ENCODE peak calls at places on chromosome 19, in six cellular contexts. One of them, this sample, is unnamed.

GRCh38 chr19:33462112-33462726 is 59.4 kb downstream of the PEPD start:
- DNase-seq in BJ: no peak
- DNase-seq in adrenal gland: no peak
- DNase-seq in AG04449: no peak
- DNase-seq in foreskin fibroblast: no peak
- DNase-seq in nephron progenitor cell: no peak
- DNase-seq in this sample: no peak

GRCh38 chr19:29528350-29528945 is 2.7 kb downstream of the VSTM2B start:
- DNase-seq in BJ: no peak
- DNase-seq in adrenal gland: peak; percentile 40
- DNase-seq in AG04449: no peak
- DNase-seq in foreskin fibroblast: peak; percentile 66
- DNase-seq in nephron progenitor cell: peak; percentile 90
- DNase-seq in this sample: no peak

GRCh38 chr19:37333457-37333856 is 37.4 kb upstream of the ZNF527 start:
- DNase-seq in BJ: no peak
- DNase-seq in adrenal gland: no peak
- DNase-seq in AG04449: no peak
- DNase-seq in foreskin fibroblast: peak; percentile 20
- DNase-seq in nephron progenitor cell: no peak
- DNase-seq in this sample: no peak

GRCh38 chr19:35715981-35716734 is 1.6 kb upstream of the KMT2B start:
- DNase-seq in BJ: no peak
- DNase-seq in adrenal gland: peak; percentile 69
- DNase-seq in AG04449: no peak
- DNase-seq in foreskin fibroblast: peak; percentile 44
- DNase-seq in nephron progenitor cell: peak; percentile 73
- DNase-seq in this sample: no peak

GRCh38 chr19:50325310-50326100 is 3.7 kb downstream of the KCNC3 start:
- DNase-seq in BJ: no peak
- DNase-seq in adrenal gland: peak; percentile 60
- DNase-seq in AG04449: no peak
- DNase-seq in foreskin fibroblast: peak; percentile 18
- DNase-seq in nephron progenitor cell: peak; percentile 94
- DNase-seq in this sample: peak; percentile 43

GRCh38 chr19:13619203-13619632 is 112.9 kb upstream of the CACNA1A start:
- DNase-seq in BJ: peak; percentile 23
- DNase-seq in adrenal gland: no peak
- DNase-seq in AG04449: peak; percentile 34
- DNase-seq in foreskin fibroblast: peak; percentile 24
- DNase-seq in nephron progenitor cell: no peak
- DNase-seq in this sample: peak; percentile 48

GRCh38 chr19:45179063-45179847 is 671 bp downstream of the BLOC1S3 start:
- DNase-seq in BJ: no peak
- DNase-seq in adrenal gland: peak; percentile 55
- DNase-seq in AG04449: no peak
- DNase-seq in foreskin fibroblast: peak; percentile 34
- DNase-seq in nephron progenitor cell: peak; percentile 61
- DNase-seq in this sample: peak; percentile 42

GRCh38 chr19:1813837-1814217 is 1.8 kb upstream of the ATP8B3 start:
- DNase-seq in BJ: no peak
- DNase-seq in adrenal gland: no peak
- DNase-seq in AG04449: no peak
- DNase-seq in foreskin fibroblast: no peak
- DNase-seq in nephron progenitor cell: no peak
- DNase-seq in this sample: no peak

GRCh38 chr19:45506991-45507863 is at the start of gene VASP:
- DNase-seq in BJ: no peak
- DNase-seq in adrenal gland: peak; percentile 90
- DNase-seq in AG04449: no peak
- DNase-seq in foreskin fibroblast: peak; percentile 79
- DNase-seq in nephron progenitor cell: peak; percentile 76
- DNase-seq in this sample: peak; percentile 96

GRCh38 chr19:13992025-13992424 is 14.1 kb downstream of the RFX1 start:
- DNase-seq in BJ: no peak
- DNase-seq in adrenal gland: no peak
- DNase-seq in AG04449: no peak
- DNase-seq in foreskin fibroblast: no peak
- DNase-seq in nephron progenitor cell: no peak
- DNase-seq in this sample: no peak

GRCh38 chr19:18541992-18542935 is 1.1 kb downstream of the FKBP8 start:
- DNase-seq in BJ: no peak
- DNase-seq in adrenal gland: no peak
- DNase-seq in AG04449: no peak
- DNase-seq in foreskin fibroblast: no peak
- DNase-seq in nephron progenitor cell: peak; percentile 35
- DNase-seq in this sample: no peak

GRCh38 chr19:42455621-42456081 is 12.9 kb upstream of the CXCL17 start:
- DNase-seq in BJ: no peak
- DNase-seq in adrenal gland: no peak
- DNase-seq in AG04449: no peak
- DNase-seq in foreskin fibroblast: no peak
- DNase-seq in nephron progenitor cell: no peak
- DNase-seq in this sample: peak; percentile 77

GRCh38 chr19:35468637-35469036 is 20.6 kb downstream of the FFAR2 start:
- DNase-seq in BJ: no peak
- DNase-seq in adrenal gland: peak; percentile 75
- DNase-seq in AG04449: peak; percentile 2
- DNase-seq in foreskin fibroblast: peak; percentile 8
- DNase-seq in nephron progenitor cell: peak; percentile 28
- DNase-seq in this sample: peak; percentile 52

GRCh38 chr19:23762884-23763711 is 4.4 kb upstream of the ZNF681 start:
- DNase-seq in BJ: no peak
- DNase-seq in adrenal gland: peak; percentile 89
- DNase-seq in AG04449: no peak
- DNase-seq in foreskin fibroblast: no peak
- DNase-seq in nephron progenitor cell: peak; percentile 87
- DNase-seq in this sample: peak; percentile 10

GRCh38 chr19:13120817-13121216 is 2.8 kb downstream of the NACC1 start:
- DNase-seq in BJ: no peak
- DNase-seq in adrenal gland: no peak
- DNase-seq in AG04449: no peak
- DNase-seq in foreskin fibroblast: no peak
- DNase-seq in nephron progenitor cell: no peak
- DNase-seq in this sample: no peak

GRCh38 chr19:29489182-29489951 is 36.4 kb upstream of the VSTM2B start:
- DNase-seq in BJ: no peak
- DNase-seq in adrenal gland: no peak
- DNase-seq in AG04449: no peak
- DNase-seq in foreskin fibroblast: no peak
- DNase-seq in nephron progenitor cell: no peak
- DNase-seq in this sample: no peak

GRCh38 chr19:45781282-45782161 is 768 bp downstream of the DMPK start:
- DNase-seq in BJ: no peak
- DNase-seq in adrenal gland: peak; percentile 87
- DNase-seq in AG04449: no peak
- DNase-seq in foreskin fibroblast: no peak
- DNase-seq in nephron progenitor cell: no peak
- DNase-seq in this sample: peak; percentile 75

GRCh38 chr19:20339444-20339843 is 172.4 kb downstream of the ZNF486 start:
- DNase-seq in BJ: no peak
- DNase-seq in adrenal gland: no peak
- DNase-seq in AG04449: no peak
- DNase-seq in foreskin fibroblast: no peak
- DNase-seq in nephron progenitor cell: no peak
- DNase-seq in this sample: no peak

GRCh38 chr19:33468361-33469170 is 53.0 kb downstream of the PEPD start:
- DNase-seq in BJ: peak; percentile 8
- DNase-seq in adrenal gland: peak; percentile 66
- DNase-seq in AG04449: no peak
- DNase-seq in foreskin fibroblast: peak; percentile 10
- DNase-seq in nephron progenitor cell: peak; percentile 45
- DNase-seq in this sample: no peak

GRCh38 chr19:30222428-30222873 is 149.7 kb upstream of the ZNF536 start:
- DNase-seq in BJ: no peak
- DNase-seq in adrenal gland: no peak
- DNase-seq in AG04449: no peak
- DNase-seq in foreskin fibroblast: no peak
- DNase-seq in nephron progenitor cell: peak; percentile 77
- DNase-seq in this sample: no peak

GRCh38 chr19:806815-807421 is 9.7 kb downstream of the PTBP1 start:
- DNase-seq in BJ: no peak
- DNase-seq in adrenal gland: no peak
- DNase-seq in AG04449: no peak
- DNase-seq in foreskin fibroblast: no peak
- DNase-seq in nephron progenitor cell: no peak
- DNase-seq in this sample: no peak

GRCh38 chr19:19444694-19445155 is 39.2 kb downstream of the GATAD2A start:
- DNase-seq in BJ: no peak
- DNase-seq in adrenal gland: peak; percentile 47
- DNase-seq in AG04449: no peak
- DNase-seq in foreskin fibroblast: peak; percentile 20
- DNase-seq in nephron progenitor cell: no peak
- DNase-seq in this sample: peak; percentile 18

GRCh38 chr19:18322318-18322758 is 538 bp downstream of the LSM4 start:
- DNase-seq in BJ: no peak
- DNase-seq in adrenal gland: peak; percentile 53
- DNase-seq in AG04449: no peak
- DNase-seq in foreskin fibroblast: peak; percentile 68
- DNase-seq in nephron progenitor cell: peak; percentile 57
- DNase-seq in this sample: peak; percentile 57

GRCh38 chr19:49973987-49974386 is 13.0 kb upstream of the SIGLEC11 start:
- DNase-seq in BJ: no peak
- DNase-seq in adrenal gland: no peak
- DNase-seq in AG04449: no peak
- DNase-seq in foreskin fibroblast: no peak
- DNase-seq in nephron progenitor cell: no peak
- DNase-seq in this sample: no peak

GRCh38 chr19:4523306-4524110 is 5.2 kb upstream of the PLIN4 start:
- DNase-seq in BJ: no peak
- DNase-seq in adrenal gland: peak; percentile 39
- DNase-seq in AG04449: no peak
- DNase-seq in foreskin fibroblast: no peak
- DNase-seq in nephron progenitor cell: peak; percentile 76
- DNase-seq in this sample: peak; percentile 63

GRCh38 chr19:4684312-4685095 is 14.4 kb upstream of the MYDGF start:
- DNase-seq in BJ: no peak
- DNase-seq in adrenal gland: no peak
- DNase-seq in AG04449: no peak
- DNase-seq in foreskin fibroblast: no peak
- DNase-seq in nephron progenitor cell: no peak
- DNase-seq in this sample: no peak

GRCh38 chr19:42279148-42279901 is 10.3 kb downstream of the CIC start:
- DNase-seq in BJ: no peak
- DNase-seq in adrenal gland: no peak
- DNase-seq in AG04449: no peak
- DNase-seq in foreskin fibroblast: no peak
- DNase-seq in nephron progenitor cell: no peak
- DNase-seq in this sample: no peak

GRCh38 chr19:1884719-1885334 is 469 bp downstream of the ABHD17A start:
- DNase-seq in BJ: no peak
- DNase-seq in adrenal gland: peak; percentile 43
- DNase-seq in AG04449: no peak
- DNase-seq in foreskin fibroblast: no peak
- DNase-seq in nephron progenitor cell: peak; percentile 37
- DNase-seq in this sample: no peak

GRCh38 chr19:4691383-4691782 is 21.2 kb upstream of the MYDGF start:
- DNase-seq in BJ: no peak
- DNase-seq in adrenal gland: peak; percentile 53
- DNase-seq in AG04449: no peak
- DNase-seq in foreskin fibroblast: no peak
- DNase-seq in nephron progenitor cell: no peak
- DNase-seq in this sample: no peak

GRCh38 chr19:41734156-41734555 is 21.2 kb upstream of the CEACAM6 start:
- DNase-seq in BJ: no peak
- DNase-seq in adrenal gland: no peak
- DNase-seq in AG04449: no peak
- DNase-seq in foreskin fibroblast: no peak
- DNase-seq in nephron progenitor cell: no peak
- DNase-seq in this sample: no peak

GRCh38 chr19:45280471-45280961 is 29.4 kb downstream of the MARK4 start:
- DNase-seq in BJ: no peak
- DNase-seq in adrenal gland: no peak
- DNase-seq in AG04449: no peak
- DNase-seq in foreskin fibroblast: no peak
- DNase-seq in nephron progenitor cell: no peak
- DNase-seq in this sample: no peak

DNA sequence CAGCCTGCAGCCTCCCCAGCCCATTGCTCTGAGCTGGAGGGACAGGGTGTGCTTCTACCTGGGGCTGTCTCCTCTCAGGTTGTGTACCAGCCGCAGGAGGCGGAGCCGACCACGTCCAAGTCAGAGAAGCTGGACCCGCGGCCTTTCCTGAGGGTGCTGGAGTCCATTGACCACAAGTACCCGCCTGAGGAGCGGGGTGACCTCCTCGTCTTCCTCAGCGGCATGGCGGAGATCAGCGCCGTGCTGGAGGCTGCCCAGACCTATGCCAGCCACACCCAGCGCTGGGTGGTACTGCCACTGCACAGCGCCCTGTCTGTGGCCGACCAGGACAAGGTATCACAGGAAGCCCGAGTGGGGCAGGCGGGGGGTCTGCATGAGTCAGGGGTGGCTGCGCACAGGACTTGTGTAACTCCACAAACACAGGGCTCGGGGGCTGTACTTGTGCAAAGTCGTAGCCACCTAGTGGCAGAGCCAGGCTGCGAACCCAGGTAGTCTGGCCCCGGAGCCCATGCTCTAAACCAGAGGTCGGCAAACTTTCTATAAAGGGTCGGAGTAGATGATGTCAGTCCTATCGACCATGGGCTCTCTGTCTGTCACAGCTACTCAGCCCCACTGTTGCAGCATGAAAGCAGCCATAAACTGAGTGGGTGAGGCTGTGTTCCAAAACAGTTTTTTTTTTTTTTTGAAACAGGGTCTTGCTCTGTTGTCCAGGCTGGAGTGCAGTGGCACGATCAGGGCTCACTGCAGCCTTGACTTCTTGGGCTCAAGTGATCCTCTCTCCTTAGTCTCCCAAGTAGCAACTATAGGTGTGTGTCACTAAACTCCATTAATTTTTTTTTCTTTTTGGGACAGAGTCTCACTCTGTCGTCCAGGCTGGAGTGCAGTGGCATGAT is 8.9 kb downstream of the DHX34 start:
- DNase-seq in BJ: no peak
- DNase-seq in adrenal gland: no peak
- DNase-seq in AG04449: no peak
- DNase-seq in foreskin fibroblast: no peak
- DNase-seq in nephron progenitor cell: no peak
- DNase-seq in this sample: no peak
- TF ChIP-seq CTCF in BJ: peak; percentile 12
- TF ChIP-seq CTCF in adrenal gland: no peak
- TF ChIP-seq CTCF in AG04449: no peak
- TF ChIP-seq CTCF in foreskin fibroblast: no peak
- TF ChIP-seq CTCF in nephron progenitor cell: no peak
- TF ChIP-seq CTCF in this sample: no peak

GRCh38 chr19:10565028-10565566 is 713 bp downstream of the KRI1 start:
- DNase-seq in BJ: no peak
- DNase-seq in adrenal gland: peak; percentile 45
- DNase-seq in AG04449: no peak
- DNase-seq in foreskin fibroblast: no peak
- DNase-seq in nephron progenitor cell: peak; percentile 48
- DNase-seq in this sample: peak; percentile 43
- TF ChIP-seq CTCF in BJ: peak; percentile 60
- TF ChIP-seq CTCF in adrenal gland: no peak
- TF ChIP-seq CTCF in AG04449: peak; percentile 51
- TF ChIP-seq CTCF in foreskin fibroblast: peak; percentile 36
- TF ChIP-seq CTCF in nephron progenitor cell: no peak
- TF ChIP-seq CTCF in this sample: no peak

GRCh38 chr19:5995606-5996005 is 17.7 kb upstream of the RANBP3 start:
- DNase-seq in BJ: no peak
- DNase-seq in adrenal gland: no peak
- DNase-seq in AG04449: no peak
- DNase-seq in foreskin fibroblast: no peak
- DNase-seq in nephron progenitor cell: no peak
- DNase-seq in this sample: no peak
- TF ChIP-seq CTCF in BJ: no peak
- TF ChIP-seq CTCF in adrenal gland: no peak
- TF ChIP-seq CTCF in AG04449: no peak
- TF ChIP-seq CTCF in foreskin fibroblast: no peak
- TF ChIP-seq CTCF in nephron progenitor cell: no peak
- TF ChIP-seq CTCF in this sample: no peak

GRCh38 chr19:3302755-3303154 is 63.6 kb upstream of the NFIC start:
- DNase-seq in BJ: no peak
- DNase-seq in adrenal gland: no peak
- DNase-seq in AG04449: no peak
- DNase-seq in foreskin fibroblast: no peak
- DNase-seq in nephron progenitor cell: no peak
- DNase-seq in this sample: no peak
- TF ChIP-seq CTCF in BJ: no peak
- TF ChIP-seq CTCF in adrenal gland: no peak
- TF ChIP-seq CTCF in AG04449: no peak
- TF ChIP-seq CTCF in foreskin fibroblast: no peak
- TF ChIP-seq CTCF in nephron progenitor cell: no peak
- TF ChIP-seq CTCF in this sample: no peak

This sample was measured in MCF 10A.